ENCODE peak calls at places on chromosomes 12 and 14, in six cellular contexts. S is G401; X is HuH-7; A is stimulated activated CD4-positive, alpha-beta T cell treated with anti-CD3 and anti-CD28 coated beads, Interleukin-1b, Interleukin-23, amount 100 ng/mL, for 24 hours; L is effector memory CD4-positive, alpha-beta T cell; G is activated naive CD4-positive, alpha-beta T cell treated with anti-CD3 and anti-CD28 coated beads, Interleukin-2, amount 10 ng/mL, durations not matched to agents 7 days and 5 days. B is an unnamed sample.

GRCh38 chr12:21823581-21823980 is 49.1 kb upstream of the KCNJ8 start:
- DNase-seq in A (no peak), G (no peak), L (no peak), S (no peak), X (no peak), B (no peak)

GRCh38 chr12:80714055-80714454 is 2.7 kb upstream of the MYF5 start:
- DNase-seq in X (no peak), S (no peak), L (no peak), G (no peak), A (no peak), B (no peak)

GRCh38 chr12:24557738-24558137 is 391.2 kb downstream of the BCAT1 start:
- DNase-seq in L (no peak), S (no peak), G (no peak), A (no peak), X (no peak), B (no peak)

GRCh38 chr14:32473476-32473875 is 144.4 kb downstream of the AKAP6 start:
- DNase-seq in L (no peak), G (no peak), X (no peak), S (no peak), A (no peak), B (peak)

GRCh38 chr12:4114986-4115385 is 158.6 kb upstream of the CCND2 start:
- DNase-seq in G (peak), A (no peak), S (no peak), L (no peak), X (no peak), B (no peak)

GRCh38 chr12:132887513-132888341 is at the start of gene CHFR:
- DNase-seq in L (peak), G (peak), X (peak), A (peak), S (peak), B (peak)

GRCh38 chr14:99471731-99472130 is 8.9 kb downstream of the SETD3 start:
- DNase-seq in G (no peak), S (no peak), A (no peak), X (no peak), L (no peak), B (no peak)

GRCh38 chr12:109777544-109777943 is 55.7 kb downstream of the TRPV4 start:
- DNase-seq in G (peak), S (no peak), L (no peak), A (no peak), X (peak), B (peak)

GRCh38 chr12:122955151-122955550 is 11.1 kb downstream of the ABCB9 start:
- DNase-seq in G (no peak), L (no peak), A (no peak), X (no peak), S (peak), B (no peak)

GRCh38 chr14:32006267-32007110 is 70.6 kb upstream of the ARHGAP5 start:
- DNase-seq in X (peak), S (no peak), G (no peak), L (no peak), A (no peak), B (no peak)

GRCh38 chr14:100891051-100891450 is 12.5 kb downstream of the RTL1 start:
- DNase-seq in S (no peak), G (peak), L (no peak), A (no peak), X (no peak), B (peak)

GRCh38 chr14:104776961-104777807 is 18.4 kb downstream of the AKT1 start:
- DNase-seq in S (no peak), L (no peak), A (no peak), G (no peak), X (no peak), B (no peak)

GRCh38 chr12:77236066-77236465 is 170.7 kb upstream of the E2F7 start:
- DNase-seq in A (no peak), S (no peak), G (no peak), L (no peak), X (no peak), B (no peak)

GRCh38 chr12:10304161-10304574 is 3.5 kb upstream of the KLRD1 start:
- DNase-seq in L (no peak), S (no peak), X (no peak), G (no peak), A (no peak), B (no peak)

GRCh38 chr12:75389706-75390105 is 1.2 kb upstream of the GLIPR1L2 start:
- DNase-seq in S (peak), A (no peak), X (no peak), G (no peak), L (no peak), B (no peak)

GRCh38 chr14:54699735-54700134 is 132.8 kb downstream of the SAMD4A start:
- DNase-seq in G (no peak), X (no peak), S (no peak), L (no peak), A (no peak), B (no peak)

GRCh38 chr12:85138833-85139232 is 102.7 kb downstream of the LRRIQ1 start:
- DNase-seq in L (no peak), A (no peak), G (no peak), X (no peak), S (no peak), B (no peak)

GRCh38 chr12:27595231-27595642 is 71.2 kb downstream of the PPFIBP1 start:
- DNase-seq in S (peak), X (no peak), A (no peak), L (no peak), G (no peak), B (peak)

GRCh38 chr12:131949431-131950181 is at the start of gene EP400:
- DNase-seq in A (peak), L (peak), S (peak), G (peak), X (peak), B (peak)

GRCh38 chr12:78146365-78146772 is 315.7 kb downstream of the NAV3 start:
- DNase-seq in A (no peak), L (no peak), S (peak), X (no peak), G (no peak), B (no peak)

GRCh38 chr12:74285773-74286172 is 251.9 kb upstream of the ATXN7L3B start:
- DNase-seq in L (no peak), G (no peak), X (no peak), S (no peak), A (no peak), B (no peak)

GRCh38 chr12:110680032-110680431 is 8.9 kb downstream of the HVCN1 start:
- DNase-seq in L (no peak), A (no peak), G (no peak), S (no peak), X (no peak), B (no peak)

GRCh38 chr12:76830456-76830855 is 48.4 kb downstream of the CSRP2 start:
- DNase-seq in S (no peak), L (no peak), A (no peak), G (no peak), X (no peak), B (no peak)

GRCh38 chr12:112466011-112466422 is 47.3 kb downstream of the PTPN11 start:
- DNase-seq in S (no peak), X (peak), A (no peak), L (no peak), G (no peak), B (no peak)

B was measured in HAP-1.